ENCODE peak calls at places on chromosomes 1 and 21, in four cellular contexts. U is GM12878, D is SK-N-SH, K is K562. W is an unnamed sample.
A peak's percentile ranks its signal among the peaks of the same experiment; 100 is the strongest.

GRCh38 chr1:93000751-93001175 is 39.5 kb upstream of the DIPK1A start:
- DNase-seq in D (no peak), U (no peak), K (no peak), W (no peak)

GRCh38 chr1:111804736-111805135 is 49.0 kb downstream of the DDX20 start:
- DNase-seq in U (no peak), K (no peak), D (peak; percentile 26), W (peak; percentile 21)

GRCh38 chr1:207822602-207823451 is 71.0 kb downstream of the CD46 start:
- DNase-seq in D (peak; percentile 66), U (peak; percentile 96), K (peak; percentile 82), W (no peak)

GRCh38 chr21:42162831-42163510 is 56.0 kb upstream of the ABCG1 start:
- DNase-seq in K (no peak), D (no peak), U (no peak), W (no peak)

GRCh38 chr21:42160111-42160949 is 58.6 kb upstream of the ABCG1 start:
- DNase-seq in U (no peak), D (no peak), K (no peak), W (no peak)

GRCh38 chr1:208178091-208178529 is 66.1 kb downstream of the PLXNA2 start:
- DNase-seq in K (no peak), U (no peak), D (no peak), W (no peak)

GRCh38 chr1:112674986-112675727 is 698 bp downstream of the MOV10 start:
- DNase-seq in U (no peak), K (peak; percentile 70), D (peak; percentile 85), W (peak; percentile 69)

GRCh38 chr1:163410073-163410522 is 88.3 kb downstream of the NUF2 start:
- DNase-seq in K (peak; percentile 72), D (peak; percentile 60), U (no peak), W (peak; percentile 79)

GRCh38 chr1:65266501-65266900 is 42.8 kb upstream of the DNAJC6 start:
- DNase-seq in K (no peak), U (no peak), D (no peak), W (no peak)

GRCh38 chr1:186271032-186271431 is 104.0 kb downstream of the TPR start:
- DNase-seq in K (no peak), D (no peak), U (no peak), W (no peak)

GRCh38 chr1:165392634-165393571 is 36.4 kb upstream of the LMX1A start:
- DNase-seq in U (peak; percentile 64), K (peak; percentile 90), D (peak; percentile 78), W (peak; percentile 84)

GRCh38 chr1:41537788-41538351 is 53.4 kb upstream of the EDN2 start:
- DNase-seq in K (no peak), D (no peak), U (no peak), W (no peak)

GRCh38 chr1:26278835-26279597 is 870 bp upstream of the SH3BGRL3 start:
- DNase-seq in K (peak; percentile 78), D (no peak), U (no peak), W (no peak)

GRCh38 chr1:27637052-27637451 is 2.1 kb upstream of the FGR start:
- DNase-seq in D (no peak), K (no peak), U (no peak), W (no peak)

GRCh38 chr1:24018611-24019580 is 38.8 kb upstream of the SRSF10 start:
- DNase-seq in K (peak; percentile 82), D (peak; percentile 33), U (no peak), W (peak; percentile 60)

GRCh38 chr1:156625436-156626078 is 6.3 kb downstream of the HAPLN2 start:
- DNase-seq in D (peak; percentile 79), U (no peak), K (peak; percentile 82), W (peak; percentile 66)

GRCh38 chr1:77319036-77319705 is 37.4 kb downstream of the AK5 start:
- DNase-seq in K (no peak), U (no peak), D (no peak), W (no peak)

DNA sequence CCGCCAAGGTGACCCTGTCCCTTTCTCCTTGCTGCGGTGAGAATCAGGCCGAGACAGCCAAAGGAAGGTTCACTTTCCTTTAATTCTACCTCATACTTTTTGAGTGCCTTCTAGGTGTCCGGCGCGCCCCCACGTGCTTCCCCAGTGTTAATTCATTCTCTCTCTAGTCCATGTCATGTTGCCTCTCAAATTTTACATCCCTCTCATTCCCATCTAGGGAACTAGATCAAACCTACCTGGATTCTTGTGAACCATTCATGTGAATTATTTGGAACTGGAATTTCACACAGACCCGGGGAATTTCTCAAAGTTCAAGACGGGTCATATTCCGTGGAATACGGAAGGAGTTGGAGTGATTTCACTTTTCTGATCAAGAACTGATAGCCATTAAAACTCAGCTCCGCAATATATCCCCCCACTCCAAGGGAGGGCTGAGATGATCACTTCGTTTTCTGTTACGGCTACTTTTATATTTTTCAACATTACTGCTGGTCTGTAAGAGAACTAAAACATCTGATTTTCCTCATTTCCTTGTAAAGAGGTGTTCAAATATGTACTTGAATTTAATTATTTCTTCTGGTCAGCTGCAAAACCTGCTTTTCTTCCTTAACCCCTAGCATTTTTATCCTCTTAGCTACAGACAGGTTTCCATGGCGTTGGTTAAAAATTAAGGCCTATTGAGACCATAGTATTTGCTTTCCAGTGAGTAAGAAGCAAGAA is 1.0 kb upstream of the ENO1 start:
- DNase-seq in U (no peak), K (no peak), D (no peak), W (no peak)
- TF ChIP-seq USF1 in U (no peak), K (no peak), D (no peak), W (no peak)

DNA sequence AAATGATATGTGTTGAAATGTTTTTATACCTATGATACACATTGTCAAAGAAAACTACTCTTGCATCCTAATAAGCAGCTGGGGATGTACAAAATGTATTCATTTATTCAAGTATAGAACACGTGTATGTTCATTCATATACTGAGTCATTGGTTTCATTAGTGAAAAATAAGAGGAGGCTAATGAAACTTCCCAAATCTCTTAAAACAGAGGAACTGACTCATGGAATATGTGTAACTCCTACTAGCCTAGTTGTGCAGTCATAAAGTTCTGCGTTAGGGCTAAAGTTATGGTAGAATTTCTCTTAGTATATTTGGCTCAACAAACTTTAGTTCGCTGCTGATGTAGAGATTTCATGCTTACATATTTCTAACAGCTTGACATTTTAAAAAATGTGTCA is 441.6 kb downstream of the NCAM2 start:
- DNase-seq in D (no peak), U (no peak), K (no peak), W (no peak)
- TF ChIP-seq USF1 in D (no peak), U (no peak), K (no peak), W (no peak)

DNA sequence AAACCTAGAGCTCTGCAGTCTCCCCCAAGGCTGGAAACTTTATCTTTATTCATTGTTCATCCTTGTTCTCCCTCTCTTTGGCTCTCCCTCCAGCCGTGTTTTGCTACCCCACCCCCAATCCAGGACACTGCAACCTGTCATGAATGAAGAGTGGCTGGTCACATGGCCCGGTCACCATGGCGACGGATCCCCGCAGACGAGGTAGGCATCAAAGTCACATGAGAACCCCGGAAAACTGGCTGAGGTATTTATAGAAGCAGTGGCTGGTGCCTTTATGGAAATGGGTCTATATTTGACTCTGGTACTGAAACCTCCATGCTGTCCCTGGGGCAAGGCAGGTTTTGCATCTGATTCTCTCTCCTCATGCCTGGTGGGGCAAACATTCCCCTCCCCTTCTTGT is 13.4 kb upstream of the SLC6A17 start:
- DNase-seq in U (no peak), K (peak; percentile 28), D (peak; percentile 77), W (peak; percentile 79)
- TF ChIP-seq USF1 in U (peak; percentile 62), K (peak; percentile 55), D (peak; percentile 63), W (peak; percentile 94)

DNA sequence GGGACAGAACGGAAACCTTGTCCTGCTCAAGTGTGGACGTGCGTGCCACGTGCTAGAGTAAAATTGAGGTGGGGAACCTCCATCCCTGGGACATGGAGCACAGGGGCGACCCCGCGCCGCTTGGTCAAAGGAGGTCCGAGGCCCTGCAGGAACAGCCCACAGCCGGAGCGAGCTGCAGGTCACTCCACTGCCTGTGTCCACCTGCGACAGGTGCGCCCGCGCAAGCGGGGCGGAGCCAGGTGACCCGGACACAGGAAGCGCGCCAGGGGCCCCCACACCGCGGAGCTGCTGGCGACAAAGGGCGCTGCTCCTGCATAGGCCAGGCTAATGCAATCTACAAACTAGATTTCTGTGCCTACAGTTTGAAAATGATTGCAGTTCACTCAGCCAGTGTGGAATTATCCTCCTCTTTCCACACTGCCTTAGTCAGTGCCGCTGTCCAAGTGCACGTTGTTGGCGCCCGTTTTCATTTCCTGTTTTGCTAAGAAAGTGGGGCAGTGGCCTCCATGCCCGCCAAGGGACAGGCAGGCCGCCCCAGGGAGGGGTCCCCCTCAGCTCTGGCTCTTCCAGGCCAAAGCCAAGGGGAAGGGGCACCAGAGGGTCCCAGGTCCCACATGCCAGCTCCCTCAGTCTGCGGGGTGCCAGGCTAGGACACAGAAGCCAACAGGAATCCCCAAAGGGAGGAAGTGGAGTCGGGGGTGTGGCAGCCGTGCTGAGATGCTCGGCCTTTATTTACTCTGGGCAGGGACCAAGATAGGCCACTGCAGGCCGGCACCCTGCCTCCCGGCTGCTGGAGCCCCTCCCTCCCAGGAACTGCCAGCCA is 4.3 kb upstream of the NADK start:
- DNase-seq in K (peak; percentile 68), D (no peak), U (no peak), W (peak; percentile 55)
- TF ChIP-seq USF1 in K (peak; percentile 41), D (no peak), U (no peak), W (peak; percentile 21)

GRCh38 chr1:60171793-60172192 is 98.2 kb upstream of the C1orf87 start:
- DNase-seq in D (no peak), U (no peak), K (no peak), W (no peak)
- TF ChIP-seq USF1 in D (no peak), U (no peak), K (no peak), W (no peak)

DNA sequence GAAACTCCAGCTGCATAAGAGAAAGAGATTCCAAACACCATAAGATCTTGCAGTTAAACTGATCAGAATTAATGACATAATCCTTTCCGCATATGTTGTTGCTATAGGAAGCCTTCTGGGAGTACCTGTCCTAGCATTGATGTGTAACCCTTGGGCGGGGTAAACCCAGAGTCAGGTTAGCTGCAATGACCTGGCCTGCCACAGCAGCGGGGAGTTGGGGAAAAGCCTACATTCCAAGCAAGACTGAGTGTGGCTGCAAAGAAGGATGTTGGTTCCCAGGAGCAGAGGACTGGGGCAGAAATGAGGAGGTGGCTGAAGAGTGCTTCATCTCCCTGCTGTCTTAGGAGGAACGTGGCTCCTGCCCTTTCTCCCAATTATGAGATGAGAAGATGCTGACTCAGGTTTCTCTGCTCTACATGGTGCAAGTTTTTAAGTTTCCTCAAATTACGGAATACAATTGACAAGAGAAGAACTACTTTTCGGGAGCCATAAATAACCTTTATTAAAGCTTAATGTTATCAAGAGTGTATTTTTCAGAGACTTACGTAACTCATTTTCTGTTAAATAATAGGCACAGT is 142.1 kb downstream of the RYR2 start:
- DNase-seq in U (no peak), D (no peak), K (no peak), W (peak; percentile 46)
- TF ChIP-seq USF1 in U (no peak), D (no peak), K (no peak), W (no peak)

GRCh38 chr1:213061263-213061662 is 10.2 kb downstream of the RPS6KC1 start:
- DNase-seq in U (no peak), D (no peak), K (no peak), W (no peak)
- TF ChIP-seq USF1 in U (no peak), D (no peak), K (no peak), W (no peak)